ENCODE peak calls at places on chromosomes 1 and 21, in nine cellular contexts. One of them, this sample, is unnamed.

GRCh38 chr21:17688912-17689874 is 76.5 kb upstream of the BTG3 start:
- DNase-seq in endothelial cell of umbilical vein: no peak
- DNase-seq in GM12878: no peak
- DNase-seq in K562: peak; percentile 23
- DNase-seq in HepG2: peak; percentile 33
- DNase-seq in HCT116: peak; percentile 4
- DNase-seq in H1: peak; percentile 57
- DNase-seq in A549: no peak
- DNase-seq in SK-N-SH: no peak
- DNase-seq in this sample: peak; percentile 5

GRCh38 chr1:90362163-90362562 is 354.9 kb downstream of the BARHL2 start:
- DNase-seq in endothelial cell of umbilical vein: no peak
- DNase-seq in A549: no peak
- DNase-seq in SK-N-SH: no peak
- DNase-seq in H1: no peak
- DNase-seq in GM12878: no peak
- DNase-seq in HepG2: no peak
- DNase-seq in HCT116: no peak
- DNase-seq in K562: no peak
- DNase-seq in this sample: no peak

GRCh38 chr1:56806804-56807203 is 12.4 kb downstream of the FYB2 start:
- DNase-seq in H1: no peak
- DNase-seq in GM12878: no peak
- DNase-seq in endothelial cell of umbilical vein: no peak
- DNase-seq in HepG2: no peak
- DNase-seq in K562: no peak
- DNase-seq in A549: no peak
- DNase-seq in SK-N-SH: no peak
- DNase-seq in HCT116: no peak
- DNase-seq in this sample: no peak

GRCh38 chr1:29193879-29194455 is 12.3 kb upstream of the SRSF4 start:
- DNase-seq in endothelial cell of umbilical vein: no peak
- DNase-seq in H1: no peak
- DNase-seq in K562: no peak
- DNase-seq in A549: no peak
- DNase-seq in HepG2: no peak
- DNase-seq in GM12878: no peak
- DNase-seq in SK-N-SH: no peak
- DNase-seq in HCT116: no peak
- DNase-seq in this sample: no peak

GRCh38 chr1:6948861-6949260 is 163.6 kb downstream of the CAMTA1 start:
- DNase-seq in SK-N-SH: no peak
- DNase-seq in A549: no peak
- DNase-seq in H1: no peak
- DNase-seq in GM12878: no peak
- DNase-seq in K562: no peak
- DNase-seq in endothelial cell of umbilical vein: no peak
- DNase-seq in HCT116: no peak
- DNase-seq in HepG2: no peak
- DNase-seq in this sample: no peak

GRCh38 chr21:45469273-45470086 is 64.5 kb downstream of the COL18A1 start:
- DNase-seq in HCT116: no peak
- DNase-seq in H1: no peak
- DNase-seq in K562: no peak
- DNase-seq in endothelial cell of umbilical vein: no peak
- DNase-seq in SK-N-SH: no peak
- DNase-seq in HepG2: peak; percentile 99
- DNase-seq in GM12878: no peak
- DNase-seq in A549: no peak
- DNase-seq in this sample: no peak

GRCh38 chr1:174818951-174819350 is 180.8 kb upstream of the CACYBP start:
- DNase-seq in endothelial cell of umbilical vein: no peak
- DNase-seq in A549: no peak
- DNase-seq in H1: no peak
- DNase-seq in SK-N-SH: no peak
- DNase-seq in GM12878: no peak
- DNase-seq in HepG2: no peak
- DNase-seq in HCT116: peak; percentile 51
- DNase-seq in K562: no peak
- DNase-seq in this sample: no peak

GRCh38 chr1:29392486-29393450 is 156.4 kb downstream of the PTPRU start:
- DNase-seq in HepG2: no peak
- DNase-seq in A549: no peak
- DNase-seq in K562: no peak
- DNase-seq in H1: peak; percentile 37
- DNase-seq in SK-N-SH: no peak
- DNase-seq in GM12878: no peak
- DNase-seq in endothelial cell of umbilical vein: no peak
- DNase-seq in HCT116: no peak
- DNase-seq in this sample: no peak

GRCh38 chr1:193241132-193241827 is 54.9 kb upstream of the B3GALT2 start:
- DNase-seq in H1: no peak
- DNase-seq in endothelial cell of umbilical vein: no peak
- DNase-seq in HepG2: no peak
- DNase-seq in GM12878: no peak
- DNase-seq in K562: no peak
- DNase-seq in A549: no peak
- DNase-seq in HCT116: no peak
- DNase-seq in SK-N-SH: no peak
- DNase-seq in this sample: no peak

GRCh38 chr1:24027838-24028468 is 47.8 kb upstream of the SRSF10 start:
- DNase-seq in K562: no peak
- DNase-seq in HepG2: peak; percentile 60
- DNase-seq in endothelial cell of umbilical vein: peak; percentile 70
- DNase-seq in SK-N-SH: peak; percentile 38
- DNase-seq in H1: no peak
- DNase-seq in HCT116: no peak
- DNase-seq in A549: no peak
- DNase-seq in GM12878: peak; percentile 20
- DNase-seq in this sample: peak; percentile 47

GRCh38 chr1:168974117-168974516 is 132.4 kb upstream of the ATP1B1 start:
- DNase-seq in A549: no peak
- DNase-seq in endothelial cell of umbilical vein: no peak
- DNase-seq in GM12878: no peak
- DNase-seq in K562: no peak
- DNase-seq in SK-N-SH: no peak
- DNase-seq in HepG2: no peak
- DNase-seq in HCT116: no peak
- DNase-seq in H1: no peak
- DNase-seq in this sample: no peak

GRCh38 chr1:245692318-245692717 is 537.5 kb downstream of the KIF26B start:
- DNase-seq in endothelial cell of umbilical vein: no peak
- DNase-seq in K562: no peak
- DNase-seq in A549: no peak
- DNase-seq in HCT116: no peak
- DNase-seq in HepG2: no peak
- DNase-seq in H1: no peak
- DNase-seq in SK-N-SH: no peak
- DNase-seq in GM12878: no peak
- DNase-seq in this sample: no peak

GRCh38 chr1:116544588-116545358 is 26.1 kb downstream of the CD58 start:
- DNase-seq in A549: no peak
- DNase-seq in endothelial cell of umbilical vein: no peak
- DNase-seq in GM12878: no peak
- DNase-seq in H1: no peak
- DNase-seq in HepG2: no peak
- DNase-seq in K562: no peak
- DNase-seq in HCT116: no peak
- DNase-seq in SK-N-SH: no peak
- DNase-seq in this sample: no peak

GRCh38 chr1:24009406-24009805 is 29.3 kb upstream of the SRSF10 start:
- DNase-seq in H1: no peak
- DNase-seq in SK-N-SH: no peak
- DNase-seq in K562: no peak
- DNase-seq in HepG2: peak; percentile 76
- DNase-seq in endothelial cell of umbilical vein: peak; percentile 87
- DNase-seq in A549: no peak
- DNase-seq in GM12878: no peak
- DNase-seq in HCT116: no peak
- DNase-seq in this sample: no peak

GRCh38 chr1:214379254-214379970 is 98.5 kb downstream of the SMYD2 start:
- DNase-seq in HepG2: no peak
- DNase-seq in HCT116: no peak
- DNase-seq in SK-N-SH: no peak
- DNase-seq in A549: no peak
- DNase-seq in K562: no peak
- DNase-seq in endothelial cell of umbilical vein: no peak
- DNase-seq in H1: no peak
- DNase-seq in GM12878: no peak
- DNase-seq in this sample: no peak

DNA sequence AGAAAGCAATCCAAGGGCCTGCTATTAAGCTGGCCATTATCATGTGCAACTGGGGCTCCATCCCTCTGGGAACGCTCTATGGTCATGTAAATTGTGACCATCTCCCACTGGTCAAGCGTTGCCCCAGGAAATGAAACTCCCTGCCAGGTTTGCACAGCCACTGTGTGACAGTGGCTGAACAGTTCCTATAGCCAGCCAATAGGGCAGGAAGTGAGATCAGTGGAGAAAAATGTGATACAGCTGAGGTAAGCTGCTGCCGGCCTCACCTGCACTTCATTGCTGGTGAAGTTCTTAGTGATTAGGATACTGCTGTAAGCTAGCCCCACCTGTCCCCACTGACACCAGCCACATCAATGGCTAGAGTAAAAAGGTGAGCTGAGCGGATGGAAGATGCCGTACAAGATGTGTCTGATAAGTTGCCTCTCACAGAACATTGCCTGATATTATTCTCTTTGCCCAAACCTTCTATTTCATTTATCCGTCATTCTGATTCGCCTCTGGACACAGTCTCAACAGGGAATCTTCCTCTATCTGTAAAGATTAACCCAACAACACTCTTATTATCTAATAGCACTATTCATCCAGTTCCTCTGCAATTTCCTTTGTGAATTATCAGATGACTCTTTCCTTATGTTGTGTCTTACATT is 38.4 kb upstream of the CDC42BPA start:
- DNase-seq in SK-N-SH: no peak
- DNase-seq in K562: peak; percentile 35
- DNase-seq in HepG2: peak; percentile 33
- DNase-seq in H1: peak; percentile 57
- DNase-seq in GM12878: no peak
- DNase-seq in A549: peak; percentile 63
- DNase-seq in HCT116: peak; percentile 48
- DNase-seq in endothelial cell of umbilical vein: peak; percentile 44
- DNase-seq in this sample: no peak
- H3K4me3 ChIP-seq in SK-N-SH: no peak overlapping the region
- H3K4me3 ChIP-seq in K562: peak overlapping the region; percentile 13
- H3K4me3 ChIP-seq in HepG2: no peak overlapping the region
- H3K4me3 ChIP-seq in H1: no peak overlapping the region
- H3K4me3 ChIP-seq in GM12878: no peak overlapping the region
- H3K4me3 ChIP-seq in A549: peak overlapping the region; percentile 0
- H3K4me3 ChIP-seq in HCT116: peak overlapping the region; percentile 15
- H3K4me3 ChIP-seq in endothelial cell of umbilical vein: no peak overlapping the region
- H3K4me3 ChIP-seq in this sample: no peak overlapping the region

DNA sequence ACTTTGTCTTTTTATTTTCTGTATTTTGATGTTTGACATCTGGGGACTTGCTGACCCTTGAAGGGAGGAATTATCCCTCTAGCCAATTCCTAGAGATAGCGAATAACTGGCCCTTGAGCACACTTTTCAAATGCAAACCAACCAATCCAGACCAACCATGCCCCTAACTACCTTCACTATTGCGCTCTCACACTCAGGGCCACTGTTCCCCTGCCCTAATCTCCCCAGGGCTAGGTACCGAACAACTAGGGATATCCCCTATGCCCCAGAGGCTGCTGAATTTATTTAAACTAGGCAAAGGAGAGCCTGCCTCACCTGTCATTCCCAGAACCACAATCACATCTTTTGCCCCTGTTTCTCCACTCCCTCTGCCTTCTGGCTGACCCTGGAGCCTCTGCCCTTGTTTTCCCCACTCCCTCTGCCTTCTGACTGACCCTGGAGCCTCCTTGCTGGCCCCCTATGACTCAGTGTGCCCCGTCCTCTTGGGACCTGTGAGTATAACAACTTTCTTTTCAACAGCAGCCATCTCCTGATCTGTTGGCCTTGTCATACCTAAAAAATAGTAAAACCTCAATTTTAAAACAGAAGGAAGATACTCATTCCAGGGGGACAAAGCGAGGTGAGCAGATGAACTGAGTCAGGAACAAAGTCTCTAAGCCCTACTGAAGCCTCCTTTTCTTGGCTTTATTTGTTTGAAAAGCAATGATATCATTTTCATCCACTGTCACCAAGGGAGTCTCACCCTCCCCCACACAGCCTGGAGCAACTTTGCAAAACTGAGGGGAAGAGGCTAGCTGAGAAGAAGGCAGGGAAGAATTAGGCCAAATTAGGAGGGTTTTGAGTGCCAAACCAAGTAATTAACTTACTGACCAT is 115.5 kb downstream of the NMNAT2 start:
- DNase-seq in GM12878: no peak
- DNase-seq in endothelial cell of umbilical vein: no peak
- DNase-seq in H1: no peak
- DNase-seq in SK-N-SH: no peak
- DNase-seq in A549: no peak
- DNase-seq in HepG2: no peak
- DNase-seq in K562: no peak
- DNase-seq in HCT116: no peak
- DNase-seq in this sample: peak; percentile 73
- TF ChIP-seq MAX in GM12878: no peak
- TF ChIP-seq MAX in endothelial cell of umbilical vein: no peak
- TF ChIP-seq MAX in H1: no peak
- TF ChIP-seq MAX in SK-N-SH: no peak
- TF ChIP-seq MAX in A549: no peak
- TF ChIP-seq MAX in HepG2: no peak
- TF ChIP-seq MAX in K562: no peak
- TF ChIP-seq MAX in HCT116: no peak
- TF ChIP-seq MAX in this sample: no peak

GRCh38 chr1:35505911-35506798 is 51.0 kb downstream of the KIAA0319L start:
- DNase-seq in HepG2: no peak
- DNase-seq in GM12878: peak; percentile 95
- DNase-seq in K562: peak; percentile 65
- DNase-seq in SK-N-SH: peak; percentile 39
- DNase-seq in H1: no peak
- DNase-seq in endothelial cell of umbilical vein: peak; percentile 98
- DNase-seq in HCT116: peak; percentile 13
- DNase-seq in A549: no peak
- DNase-seq in this sample: peak; percentile 94
- H3K4me3 ChIP-seq in HepG2: no peak overlapping the region
- H3K4me3 ChIP-seq in GM12878: peak overlapping the region; percentile 68
- H3K4me3 ChIP-seq in K562: no peak overlapping the region
- H3K4me3 ChIP-seq in SK-N-SH: no peak overlapping the region
- H3K4me3 ChIP-seq in H1: no peak overlapping the region
- H3K4me3 ChIP-seq in endothelial cell of umbilical vein: no peak overlapping the region
- H3K4me3 ChIP-seq in HCT116: no peak overlapping the region
- H3K4me3 ChIP-seq in A549: no peak overlapping the region
- H3K4me3 ChIP-seq in this sample: no peak overlapping the region

DNA sequence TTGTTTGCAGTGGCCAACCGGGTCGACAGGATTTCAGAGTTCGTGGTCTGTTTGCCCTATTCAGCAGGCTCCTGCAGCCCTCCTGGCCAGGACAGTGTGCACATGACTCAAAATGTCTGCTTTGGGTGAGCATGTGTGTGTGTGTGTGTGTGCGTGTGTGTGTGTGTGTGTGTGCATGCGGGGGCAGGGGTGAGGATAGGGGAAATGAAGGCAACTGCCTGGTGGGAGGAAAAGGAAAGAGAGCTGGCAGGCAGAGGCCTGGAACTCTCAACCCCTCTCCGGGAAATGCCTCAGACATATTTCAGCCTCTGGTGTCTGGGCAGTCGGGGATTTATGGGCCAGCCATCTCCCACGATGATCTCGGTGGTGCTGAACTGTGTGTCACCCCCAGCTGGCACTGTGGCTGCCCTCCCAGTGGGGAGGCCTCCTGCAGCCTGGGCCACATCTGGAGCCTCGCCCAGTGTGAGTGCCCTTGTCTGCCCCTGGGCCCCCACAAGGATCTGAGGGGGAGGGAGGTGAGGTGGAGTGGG is 15.2 kb downstream of the CDCP2 start:
- DNase-seq in endothelial cell of umbilical vein: peak; percentile 86
- DNase-seq in A549: no peak
- DNase-seq in K562: no peak
- DNase-seq in HepG2: no peak
- DNase-seq in H1: no peak
- DNase-seq in GM12878: no peak
- DNase-seq in SK-N-SH: peak; percentile 65
- DNase-seq in HCT116: no peak
- DNase-seq in this sample: no peak
- TF ChIP-seq MAX in endothelial cell of umbilical vein: no peak
- TF ChIP-seq MAX in A549: no peak
- TF ChIP-seq MAX in K562: no peak
- TF ChIP-seq MAX in HepG2: no peak
- TF ChIP-seq MAX in H1: no peak
- TF ChIP-seq MAX in GM12878: no peak
- TF ChIP-seq MAX in SK-N-SH: no peak
- TF ChIP-seq MAX in HCT116: no peak
- TF ChIP-seq MAX in this sample: no peak